ENCODE peak calls at places on chromosomes 2 and 18, in four cellular contexts. I, N, C and Z are unnamed samples.

GRCh38 chr2:65722028-65722427 is 289.6 kb upstream of the SPRED2 start:
- DNase-seq in I (no peak), N (no peak), C (no peak), Z (peak; percentile 38)

GRCh38 chr2:238972146-238972445 is 124.2 kb downstream of the TWIST2 start:
- DNase-seq in I (no peak), N (no peak), C (no peak), Z (no peak)

GRCh38 chr2:206160124-206160806 is 570 bp downstream of the EEF1B2 start:
- DNase-seq in I (peak; percentile 12), N (no peak), C (no peak), Z (no peak)

GRCh38 chr2:40957508-40957907 is 505.6 kb upstream of the SLC8A1 start:
- DNase-seq in I (peak; percentile 9), N (no peak), C (no peak), Z (no peak)

GRCh38 chr2:1556776-1557466 is 143.7 kb downstream of the TPO start:
- DNase-seq in I (peak; percentile 64), N (no peak), C (no peak), Z (no peak)

GRCh38 chr2:7887441-7887840 is 794.4 kb upstream of the ID2 start:
- DNase-seq in I (no peak), N (no peak), C (no peak), Z (no peak)

GRCh38 chr2:199404841-199405240 is 52.9 kb downstream of the SATB2 start:
- DNase-seq in I (no peak), N (no peak), C (no peak), Z (no peak)

GRCh38 chr2:231914077-231914690 is 12.0 kb downstream of the NPPC start:
- DNase-seq in I (no peak), N (no peak), C (no peak), Z (no peak)

GRCh38 chr2:75560768-75561565 is at the start of gene EVA1A:
- DNase-seq in I (peak; percentile 73), N (no peak), C (no peak), Z (peak; percentile 48)

GRCh38 chr18:31586616-31587015 is 5.1 kb upstream of the TTR start:
- DNase-seq in I (peak; percentile 57), N (no peak), C (no peak), Z (no peak)

GRCh38 chr18:21513741-21514140 is 86.8 kb downstream of the ESCO1 start:
- DNase-seq in I (no peak), N (peak; percentile 30), C (no peak), Z (no peak)

GRCh38 chr2:232473467-232473890 is 14.2 kb downstream of the ECEL1 start:
- DNase-seq in I (no peak), N (no peak), C (no peak), Z (no peak)

GRCh38 chr2:237693281-237694039 is 66.1 kb downstream of the LRRFIP1 start:
- DNase-seq in I (peak; percentile 64), N (no peak), C (no peak), Z (no peak)

GRCh38 chr18:5238371-5238758 is 41.3 kb upstream of the AKAIN1 start:
- DNase-seq in I (peak; percentile 86), N (no peak), C (no peak), Z (no peak)

GRCh38 chr18:79921984-79922965 is 29.2 kb downstream of the SLC66A2 start:
- DNase-seq in I (no peak), N (no peak), C (no peak), Z (no peak)

GRCh38 chr18:11880586-11881304 is 27.4 kb downstream of the MPPE1 start:
- DNase-seq in I (no peak), N (no peak), C (no peak), Z (no peak)

GRCh38 chr2:55010915-55011314 is 39.3 kb downstream of the RTN4 start:
- DNase-seq in I (peak; percentile 28), N (no peak), C (no peak), Z (no peak)

GRCh38 chr18:71598374-71598773 is 945.8 kb downstream of the CBLN2 start:
- DNase-seq in I (no peak), N (no peak), C (no peak), Z (no peak)

GRCh38 chr18:45554070-45554767 is 61.1 kb upstream of the SLC14A2 start:
- DNase-seq in I (no peak), N (no peak), C (no peak), Z (no peak)

DNA sequence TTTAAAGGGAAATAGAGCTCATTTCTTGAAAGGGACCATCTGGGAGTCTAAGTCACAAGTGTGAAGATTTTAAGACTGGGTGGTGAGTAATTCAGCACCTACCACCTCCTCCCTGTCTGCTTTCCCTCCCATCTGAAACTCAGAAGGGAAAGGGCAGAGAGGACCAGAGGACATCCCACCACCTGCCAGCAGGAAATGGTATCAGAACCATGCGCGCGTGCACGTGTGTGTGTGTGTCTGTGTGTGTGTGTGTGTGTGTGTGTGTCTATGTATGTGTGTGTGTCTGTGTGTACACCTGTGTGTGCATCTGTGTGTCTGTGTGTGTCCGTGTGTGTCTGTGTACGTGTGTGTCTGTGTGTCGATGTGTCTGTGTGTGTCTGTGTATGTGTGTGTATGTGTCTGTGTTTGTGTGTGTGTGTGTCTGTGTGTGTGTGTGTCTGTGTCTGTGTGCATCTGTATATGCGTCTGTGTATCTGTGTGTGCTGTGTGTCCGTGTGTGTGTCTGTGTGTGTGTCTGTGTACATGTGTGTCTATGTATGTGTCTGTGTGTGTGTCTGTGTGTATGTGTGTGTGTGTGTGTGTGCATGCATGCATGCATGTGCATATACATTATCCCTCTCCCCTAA is 76.8 kb downstream of the ZFP36L2 start:
- DNase-seq in I (no peak), N (no peak), C (no peak), Z (no peak)
- TF ChIP-seq SUZ12 in I (no peak), N (no peak), C (no peak), Z (no peak)

DNA sequence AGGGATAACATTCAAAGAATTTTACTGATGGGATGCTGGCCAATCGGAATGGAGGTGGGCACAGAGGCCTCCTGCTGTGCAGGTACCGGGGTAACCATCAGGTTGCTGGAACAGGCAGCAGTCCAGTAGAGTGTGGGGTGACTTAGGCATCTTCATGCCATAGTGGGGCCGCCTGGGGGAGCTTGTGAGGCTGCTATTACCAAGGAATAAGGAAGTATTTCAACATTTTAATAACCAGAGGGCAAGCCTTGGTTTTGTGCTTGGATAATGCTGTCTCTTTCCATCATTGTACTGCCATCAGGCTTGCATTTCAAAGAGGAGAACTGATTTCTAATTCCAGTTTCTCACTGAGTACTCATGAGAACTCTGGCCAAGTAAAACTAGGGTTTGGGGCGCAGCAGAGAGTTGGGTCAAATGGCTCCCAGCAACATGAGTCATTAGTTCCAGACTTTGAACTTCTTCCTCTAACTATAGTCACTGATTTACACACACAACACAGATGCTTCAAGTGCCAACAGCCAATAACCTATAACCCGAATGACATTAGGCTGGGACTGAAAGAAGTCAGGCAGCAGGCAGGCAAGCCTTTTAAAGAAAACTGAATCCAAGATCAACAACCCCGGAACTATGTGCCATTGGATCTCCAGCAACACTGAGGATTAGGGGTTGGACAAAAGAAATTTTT is 56.1 kb upstream of the FHL2 start:
- DNase-seq in I (peak; percentile 55), N (no peak), C (peak; percentile 1), Z (no peak)
- H3K9ac ChIP-seq in I (no peak overlapping the region), N (no peak overlapping the region), C (no peak overlapping the region), Z (no peak overlapping the region)

DNA sequence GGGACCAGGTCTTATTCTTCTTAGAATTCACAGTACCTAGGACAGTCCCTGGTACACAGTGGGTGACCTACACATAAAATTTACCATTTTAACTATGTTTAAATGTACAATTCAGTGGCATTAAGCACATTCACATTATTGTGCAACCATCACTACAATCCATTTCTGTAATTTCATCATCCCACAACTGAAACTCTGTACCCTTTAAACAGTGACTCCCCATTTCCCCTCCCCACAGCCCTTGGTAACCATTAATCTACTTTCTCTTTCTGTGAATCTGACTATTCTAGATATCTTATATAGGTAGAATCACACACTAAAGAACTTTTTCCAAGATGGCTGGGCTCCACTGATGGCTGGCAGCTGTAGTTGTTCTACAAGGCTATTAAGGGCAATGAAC is 41.6 kb downstream of the GFPT1 start:
- DNase-seq in I (peak; percentile 9), N (no peak), C (no peak), Z (no peak)
- TF ChIP-seq ZNF274 in I (no peak), N (no peak), C (no peak), Z (no peak)

DNA sequence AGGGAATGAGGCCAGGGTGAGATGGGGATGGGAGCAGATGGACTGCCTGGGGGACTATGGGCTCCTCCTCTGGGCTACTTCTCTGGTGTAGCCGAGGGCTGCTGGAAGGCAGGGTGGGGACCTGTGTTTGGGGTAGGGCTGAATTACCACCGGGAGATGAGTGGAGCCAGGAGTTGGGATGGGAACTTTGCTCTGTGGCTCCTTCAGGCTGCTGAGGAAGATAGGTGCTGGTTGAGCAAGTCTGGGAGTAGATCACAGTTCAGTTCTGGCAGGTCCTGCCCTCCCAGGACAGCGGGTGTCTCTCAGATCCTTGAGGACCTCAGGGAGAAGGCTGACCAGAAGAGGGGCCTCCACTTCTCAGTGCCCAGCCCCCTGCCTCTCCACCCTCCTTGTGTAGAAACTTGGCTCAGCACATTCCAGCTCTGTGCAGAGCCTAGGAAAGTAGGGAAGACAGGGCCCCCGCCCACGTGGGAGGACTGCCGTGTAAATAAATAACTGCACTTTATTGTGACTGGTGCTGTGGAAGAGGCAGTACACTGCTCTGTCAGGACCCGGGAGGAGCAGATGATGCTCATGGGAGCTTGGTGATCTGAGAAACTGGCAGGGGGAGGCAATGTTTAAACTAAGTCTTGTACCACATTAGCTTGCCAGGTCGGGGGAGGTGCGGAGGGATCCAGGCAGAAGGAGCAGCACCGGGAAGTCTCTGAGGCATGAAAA is 15.3 kb downstream of the TET3 start:
- DNase-seq in I (no peak), N (no peak), C (no peak), Z (no peak)
- TF ChIP-seq SUZ12 in I (no peak), N (no peak), C (no peak), Z (no peak)

DNA sequence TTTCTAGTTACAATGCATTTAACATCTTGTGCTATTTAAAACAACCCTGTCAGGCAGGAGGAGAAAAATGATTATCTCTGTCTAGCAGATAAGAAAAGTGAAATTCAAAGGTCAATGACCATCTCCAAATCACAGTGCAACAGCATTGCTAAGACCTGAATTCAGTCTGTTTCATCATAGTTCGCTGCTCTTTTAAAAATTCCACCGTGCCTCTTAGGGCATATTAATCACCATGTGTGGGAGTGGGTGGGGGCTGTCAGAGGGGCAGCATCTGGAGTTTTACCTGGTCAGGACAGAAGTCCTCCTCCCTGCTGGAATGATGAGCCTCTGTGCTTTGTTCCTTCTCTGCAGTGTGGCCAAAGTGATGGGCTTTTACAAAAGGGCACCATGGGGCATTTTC is 418.7 kb upstream of the RGPD4 start:
- DNase-seq in I (no peak), N (no peak), C (no peak), Z (no peak)
- H3K9ac ChIP-seq in I (no peak overlapping the region), N (no peak overlapping the region), C (no peak overlapping the region), Z (no peak overlapping the region)

GRCh38 chr18:76803814-76804213 is 18.5 kb upstream of the ZNF236 start:
- DNase-seq in I (peak; percentile 44), N (peak; percentile 88), C (peak; percentile 51), Z (no peak)

GRCh38 chr18:76806301-76806700 is 16.1 kb upstream of the ZNF236 start:
- DNase-seq in I (no peak), N (no peak), C (no peak), Z (no peak)

GRCh38 chr18:76803413-76803812 is 18.9 kb upstream of the ZNF236 start:
- DNase-seq in I (no peak), N (no peak), C (no peak), Z (no peak)

GRCh38 chr18:76808561-76808960 is 13.8 kb upstream of the ZNF236 start:
- DNase-seq in I (no peak), N (no peak), C (no peak), Z (no peak)

GRCh38 chr18:76805221-76805620 is 17.1 kb upstream of the ZNF236 start:
- DNase-seq in I (peak; percentile 38), N (no peak), C (no peak), Z (no peak)
- TF ChIP-seq ZNF274 in I (no peak), N (no peak), C (no peak), Z (no peak)